ENCODE peak calls at places on chromosomes 5 and 9, in ten cellular contexts. S is spleen, T is psoas muscle, H is Peyer's patch, X is PC-3, M is cardiac fibroblast, Q is retinal pigment epithelial cell, G is mucosa of descending colon, E is mammary epithelial cell, L is fibroblast of mammary gland. Z is an unnamed sample.
A peak's percentile ranks its signal among the peaks of the same experiment; 100 is the strongest.

GRCh38 chr9:109914280-109915027 is 134.5 kb downstream of the PALM2AKAP2 start:
- DNase-seq in Q (no peak), S (no peak), L (peak; percentile 94), M (peak; percentile 76), H (peak; percentile 69), X (peak; percentile 43), T (no peak), G (no peak), E (no peak), Z (peak; percentile 92)

GRCh38 chr9:134047868-134048581 is 19.8 kb downstream of the BRD3 start:
- DNase-seq in T (peak; percentile 17), M (no peak), Q (no peak), S (no peak), H (no peak), G (no peak), L (no peak), E (no peak), X (no peak), Z (no peak)

GRCh38 chr5:10485897-10486296 is 44.2 kb downstream of the ROPN1L start:
- DNase-seq in E (no peak), X (no peak), G (peak; percentile 22), M (no peak), L (no peak), Q (no peak), S (peak; percentile 69), T (no peak), H (no peak), Z (no peak)

GRCh38 chr9:82558855-82559615 is 503.9 kb downstream of the RASEF start:
- DNase-seq in M (no peak), S (no peak), H (no peak), E (no peak), L (no peak), G (no peak), X (no peak), T (no peak), Q (no peak), Z (no peak)

GRCh38 chr5:54217826-54218503 is 92.4 kb downstream of the ARL15 start:
- DNase-seq in Q (peak; percentile 21), X (peak; percentile 70), T (no peak), G (no peak), M (peak; percentile 88), S (no peak), H (peak; percentile 53), E (peak; percentile 42), L (peak; percentile 82), Z (peak; percentile 88)

GRCh38 chr9:127698985-127699670 is 7.7 kb upstream of the CFAP157 start:
- DNase-seq in E (peak; percentile 85), L (peak; percentile 98), G (peak; percentile 94), M (peak; percentile 99), S (peak; percentile 96), T (peak; percentile 99), X (no peak), Q (peak; percentile 87), H (peak; percentile 96), Z (peak; percentile 94)

GRCh38 chr5:88770290-88771257 is 112.4 kb downstream of the MEF2C start:
- DNase-seq in T (no peak), E (no peak), S (no peak), G (no peak), X (peak; percentile 79), L (peak; percentile 86), Q (no peak), M (peak; percentile 83), H (no peak), Z (peak; percentile 59)

GRCh38 chr5:179262126-179262920 is 82.9 kb downstream of the ADAMTS2 start:
- DNase-seq in S (peak; percentile 73), H (peak; percentile 36), M (no peak), G (no peak), X (no peak), T (peak; percentile 6), L (no peak), E (no peak), Q (no peak), Z (no peak)

GRCh38 chr5:191949-192690 is 825 bp downstream of the LRRC14B start:
- DNase-seq in T (no peak), S (peak; percentile 74), M (no peak), E (no peak), L (no peak), Q (no peak), X (no peak), H (no peak), G (no peak), Z (no peak)

GRCh38 chr9:38622083-38622674 is 1.8 kb upstream of the ANKRD18A start:
- DNase-seq in G (peak; percentile 58), T (no peak), S (peak; percentile 82), M (no peak), Q (peak; percentile 11), E (no peak), X (peak; percentile 59), H (no peak), L (no peak), Z (no peak)

GRCh38 chr5:56616454-56617160 is 198.7 kb upstream of the MAP3K1 start:
- DNase-seq in H (no peak), S (no peak), T (no peak), Q (no peak), E (no peak), L (no peak), G (no peak), M (no peak), X (no peak), Z (no peak)

GRCh38 chr5:64229163-64229774 is 63.6 kb downstream of the RNF180 start:
- DNase-seq in Q (peak; percentile 10), T (no peak), S (no peak), X (peak; percentile 76), H (no peak), L (peak; percentile 46), M (peak; percentile 58), G (no peak), E (peak; percentile 15), Z (peak; percentile 63)

GRCh38 chr9:89175739-89176360 is 2.8 kb downstream of the SHC3 start:
- DNase-seq in E (no peak), M (no peak), T (no peak), X (no peak), Q (no peak), L (peak; percentile 59), S (no peak), H (no peak), G (no peak), Z (peak; percentile 42)

GRCh38 chr9:89179535-89179919 is 909 bp upstream of the SHC3 start:
- DNase-seq in T (peak; percentile 18), H (peak; percentile 29), S (no peak), Q (no peak), L (peak; percentile 49), E (no peak), M (peak; percentile 65), G (no peak), X (peak; percentile 17), Z (no peak)

GRCh38 chr9:89177021-89177400 is 1.6 kb downstream of the SHC3 start:
- DNase-seq in M (peak; percentile 66), G (no peak), T (no peak), Q (no peak), E (no peak), X (no peak), L (peak; percentile 47), S (no peak), H (no peak), Z (peak; percentile 27)

GRCh38 chr9:89178162-89179120 is at the start of gene SHC3:
- DNase-seq in Q (no peak), E (no peak), H (peak; percentile 39), T (peak; percentile 18), S (no peak), X (no peak), G (peak; percentile 33), M (peak; percentile 58), L (peak; percentile 51), Z (peak; percentile 41)

DNA sequence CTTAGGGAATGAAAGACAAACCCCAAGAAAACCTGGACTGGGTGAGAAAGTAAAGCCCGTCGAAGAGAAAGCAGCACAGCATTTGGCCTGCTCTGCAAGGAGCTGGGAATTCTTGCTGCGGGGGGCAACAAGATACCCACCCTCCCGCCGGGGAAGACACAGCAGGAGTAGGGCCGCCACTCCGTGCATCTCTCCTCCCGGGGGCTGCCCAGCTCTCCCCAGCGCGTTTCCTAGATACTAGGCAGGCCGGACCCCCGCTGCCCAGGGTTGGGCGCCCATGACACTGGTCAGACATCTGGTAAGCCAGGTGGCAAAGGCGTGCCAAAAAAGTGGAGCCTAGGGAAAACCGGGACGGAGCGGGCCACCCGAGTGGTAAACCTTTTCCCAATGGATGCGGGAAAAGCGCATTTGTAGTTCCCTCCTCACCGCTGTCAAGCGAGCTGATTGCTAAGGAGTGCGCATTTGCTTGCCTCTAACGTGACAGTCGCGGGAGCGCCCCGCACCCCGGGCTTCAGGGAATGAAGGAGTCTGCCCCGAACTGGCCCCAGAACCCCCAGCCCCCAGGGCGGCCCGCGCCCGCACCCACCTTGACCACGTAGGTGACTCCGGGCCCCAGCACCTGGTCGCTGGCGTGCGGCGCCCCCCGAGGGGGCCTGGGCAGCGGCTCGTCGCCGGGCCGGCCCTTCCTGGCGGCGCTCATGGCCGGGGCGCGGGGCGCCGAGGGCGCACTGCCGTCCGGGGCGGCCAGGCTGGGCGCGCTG is 1.0 kb downstream of the SHC3 start:
- DNase-seq in X (no peak), M (peak; percentile 39), H (no peak), S (no peak), T (no peak), Q (no peak), L (no peak), G (peak; percentile 31), E (no peak), Z (peak; percentile 25)
- H3K4me3 ChIP-seq in X (peak overlapping the region; percentile 22), M (peak overlapping the region; percentile 67), H (no peak overlapping the region), S (peak overlapping the region; percentile 32), T (peak overlapping the region; percentile 58), Q (peak overlapping the region; percentile 62), L (peak overlapping the region; percentile 59), G (no peak overlapping the region), E (no peak overlapping the region), Z (peak overlapping the region; percentile 50)

GRCh38 chr9:136385015-136385414 is 11.5 kb upstream of the CARD9 start:
- DNase-seq in M (no peak), L (no peak), G (no peak), Q (no peak), T (no peak), E (no peak), H (no peak), X (no peak), S (no peak), Z (no peak)
- TF ChIP-seq CTCF in M (no peak), L (no peak), G (no peak), Q (no peak), T (no peak), E (no peak), H (no peak), X (no peak), S (no peak), Z (no peak)

GRCh38 chr5:181280251-181280762 is 19.4 kb upstream of the TRIM52 start:
- DNase-seq in G (no peak), L (no peak), Q (no peak), S (no peak), T (no peak), H (no peak), E (no peak), M (no peak), X (no peak), Z (no peak)
- H3K4me3 ChIP-seq in G (no peak overlapping the region), L (no peak overlapping the region), Q (no peak overlapping the region), S (no peak overlapping the region), T (no peak overlapping the region), H (no peak overlapping the region), E (no peak overlapping the region), M (no peak overlapping the region), X (no peak overlapping the region), Z (no peak overlapping the region)

DNA sequence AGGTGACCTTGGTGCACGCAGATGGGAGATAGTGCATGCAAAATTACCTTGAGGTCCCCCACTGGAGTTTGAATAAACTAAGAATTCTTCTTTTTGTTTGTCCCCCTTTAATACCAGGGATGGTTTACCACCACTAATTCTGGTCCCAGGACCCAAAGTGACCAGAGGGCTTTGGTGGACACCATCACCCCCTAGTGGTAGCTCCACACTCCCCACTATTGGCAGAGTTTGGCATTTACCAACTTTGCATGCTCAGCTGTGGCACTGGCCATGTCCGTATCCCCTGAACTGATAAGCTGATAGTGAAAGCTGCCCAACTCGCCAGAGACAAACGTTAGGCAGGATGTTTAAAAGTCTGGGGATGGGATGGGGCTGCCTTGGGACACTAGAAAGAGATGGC is 3.3 kb downstream of the ASTN2 start:
- DNase-seq in S (no peak), G (no peak), Q (no peak), H (no peak), T (no peak), X (peak; percentile 32), M (peak; percentile 12), L (peak; percentile 19), E (peak; percentile 19), Z (peak; percentile 23)
- TF ChIP-seq CTCF in S (peak; percentile 43), G (peak; percentile 31), Q (peak; percentile 72), H (peak; percentile 12), T (peak; percentile 49), X (peak; percentile 46), M (peak; percentile 56), L (peak; percentile 60), E (peak; percentile 84), Z (peak; percentile 60)

Z was measured in foreskin fibroblast.